ENCODE peak calls at places on chromosomes 2 and 18, in four cellular contexts. One of them, this sample, is unnamed.

GRCh38 chr2:168703926-168704325 is 98.5 kb upstream of the NOSTRIN start:
- DNase-seq in K562: no peak
- DNase-seq in GM12878: no peak
- DNase-seq in HL-60: no peak
- DNase-seq in this sample: no peak

GRCh38 chr2:239035361-239035814 is 187.5 kb downstream of the TWIST2 start:
- DNase-seq in K562: peak
- DNase-seq in GM12878: no peak
- DNase-seq in HL-60: no peak
- DNase-seq in this sample: peak

GRCh38 chr2:217689053-217689452 is 313.7 kb downstream of the TNS1 start:
- DNase-seq in HL-60: no peak
- DNase-seq in GM12878: no peak
- DNase-seq in K562: no peak
- DNase-seq in this sample: no peak

GRCh38 chr2:56474412-56475158 is 290.8 kb downstream of the CCDC85A start:
- DNase-seq in HL-60: no peak
- DNase-seq in K562: no peak
- DNase-seq in GM12878: no peak
- DNase-seq in this sample: no peak

GRCh38 chr18:48973731-48974130 is 23.0 kb upstream of the SMAD7 start:
- DNase-seq in K562: no peak
- DNase-seq in HL-60: no peak
- DNase-seq in GM12878: no peak
- DNase-seq in this sample: no peak

GRCh38 chr2:113173563-113174368 is at the start of gene PSD4:
- DNase-seq in GM12878: peak
- DNase-seq in HL-60: peak
- DNase-seq in K562: peak
- DNase-seq in this sample: peak

GRCh38 chr18:61308795-61309393 is 24.3 kb upstream of the CDH20 start:
- DNase-seq in HL-60: no peak
- DNase-seq in GM12878: no peak
- DNase-seq in K562: no peak
- DNase-seq in this sample: no peak

GRCh38 chr2:70133521-70134348 is 46.5 kb downstream of the PCBP1 start:
- DNase-seq in K562: no peak
- DNase-seq in GM12878: no peak
- DNase-seq in HL-60: no peak
- DNase-seq in this sample: no peak

GRCh38 chr2:8090748-8091700 is 590.8 kb upstream of the ID2 start:
- DNase-seq in K562: peak
- DNase-seq in GM12878: peak
- DNase-seq in HL-60: peak
- DNase-seq in this sample: no peak

GRCh38 chr18:48355526-48356115 is 53.6 kb downstream of the ZBTB7C start:
- DNase-seq in K562: no peak
- DNase-seq in HL-60: no peak
- DNase-seq in GM12878: no peak
- DNase-seq in this sample: no peak

GRCh38 chr2:38301969-38302702 is 74.9 kb downstream of the ATL2 start:
- DNase-seq in GM12878: no peak
- DNase-seq in HL-60: no peak
- DNase-seq in K562: no peak
- DNase-seq in this sample: no peak

GRCh38 chr2:112924855-112925254 is 13.9 kb downstream of the IL37 start:
- DNase-seq in HL-60: no peak
- DNase-seq in K562: no peak
- DNase-seq in GM12878: no peak
- DNase-seq in this sample: no peak

GRCh38 chr2:66555511-66556324 is 120.8 kb downstream of the MEIS1 start:
- DNase-seq in HL-60: no peak
- DNase-seq in GM12878: no peak
- DNase-seq in K562: no peak
- DNase-seq in this sample: no peak

GRCh38 chr2:20444113-20444992 is 2.5 kb upstream of the RHOB start:
- DNase-seq in HL-60: no peak
- DNase-seq in K562: no peak
- DNase-seq in GM12878: no peak
- DNase-seq in this sample: no peak

GRCh38 chr2:12262681-12263436 is 453.9 kb upstream of the TRIB2 start:
- DNase-seq in HL-60: no peak
- DNase-seq in K562: no peak
- DNase-seq in GM12878: no peak
- DNase-seq in this sample: no peak

GRCh38 chr2:29726976-29727375 is 194.4 kb downstream of the ALK start:
- DNase-seq in HL-60: no peak
- DNase-seq in GM12878: no peak
- DNase-seq in K562: no peak
- DNase-seq in this sample: no peak

GRCh38 chr2:239337877-239338484 is 62.8 kb downstream of the HDAC4 start:
- DNase-seq in GM12878: no peak
- DNase-seq in HL-60: no peak
- DNase-seq in K562: no peak
- DNase-seq in this sample: no peak

GRCh38 chr2:128727914-128728313 is 409.2 kb upstream of the HS6ST1 start:
- DNase-seq in GM12878: no peak
- DNase-seq in K562: no peak
- DNase-seq in HL-60: peak
- DNase-seq in this sample: no peak
- TF ChIP-seq SPI1 in GM12878: no peak
- TF ChIP-seq SPI1 in K562: no peak
- TF ChIP-seq SPI1 in HL-60: no peak
- TF ChIP-seq SPI1 in this sample: no peak

GRCh38 chr2:36427790-36428243 is 72.2 kb downstream of the CRIM1 start:
- DNase-seq in GM12878: no peak
- DNase-seq in K562: no peak
- DNase-seq in HL-60: no peak
- DNase-seq in this sample: no peak
- TF ChIP-seq POLR2AphosphoS5 in GM12878: no peak
- TF ChIP-seq POLR2AphosphoS5 in K562: no peak
- TF ChIP-seq POLR2AphosphoS5 in HL-60: no peak
- TF ChIP-seq POLR2AphosphoS5 in this sample: no peak

GRCh38 chr2:105100064-105100840 is 62.4 kb downstream of the MRPS9 start:
- DNase-seq in K562: no peak
- DNase-seq in HL-60: peak
- DNase-seq in GM12878: peak
- DNase-seq in this sample: peak

GRCh38 chr2:105102001-105102400 is 64.1 kb downstream of the MRPS9 start:
- DNase-seq in K562: no peak
- DNase-seq in HL-60: no peak
- DNase-seq in GM12878: no peak
- DNase-seq in this sample: no peak

GRCh38 chr2:105102963-105103421 is 65.1 kb downstream of the MRPS9 start:
- DNase-seq in HL-60: no peak
- DNase-seq in K562: no peak
- DNase-seq in GM12878: no peak
- DNase-seq in this sample: no peak

GRCh38 chr2:105103481-105103880 is 65.6 kb downstream of the MRPS9 start:
- DNase-seq in K562: no peak
- DNase-seq in GM12878: no peak
- DNase-seq in HL-60: no peak
- DNase-seq in this sample: no peak

DNA sequence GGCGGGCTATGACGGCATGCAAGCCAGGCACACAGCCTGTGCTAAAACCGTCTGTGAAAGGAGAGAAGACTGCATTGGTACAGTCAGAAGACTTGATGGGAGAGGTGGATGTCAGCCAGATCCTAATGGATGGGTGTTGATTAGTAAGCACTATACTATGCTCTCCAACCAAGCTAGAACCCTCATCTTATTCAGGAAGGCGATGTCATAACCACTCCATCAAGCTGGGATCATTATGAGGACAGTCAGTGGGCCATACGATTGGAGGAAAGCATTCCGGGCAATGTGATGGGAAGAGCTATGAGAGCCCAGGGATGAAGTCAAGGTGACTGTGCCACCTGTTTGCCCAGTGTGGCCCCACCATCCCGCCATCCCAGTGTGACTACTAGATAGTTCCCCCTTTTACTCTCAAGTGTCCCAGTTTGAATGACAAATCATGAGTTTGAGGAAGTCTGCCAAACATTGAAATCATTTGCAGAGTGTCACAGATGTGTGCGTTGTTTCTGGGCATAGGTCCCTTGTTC is 66.4 kb downstream of the MRPS9 start:
- DNase-seq in HL-60: no peak
- DNase-seq in K562: no peak
- DNase-seq in GM12878: no peak
- DNase-seq in this sample: no peak
- TF ChIP-seq SPI1 in HL-60: peak
- TF ChIP-seq SPI1 in K562: no peak
- TF ChIP-seq SPI1 in GM12878: no peak
- TF ChIP-seq SPI1 in this sample: no peak

GRCh38 chr2:215410932-215411285 is 25.0 kb downstream of the FN1 start:
- DNase-seq in K562: no peak
- DNase-seq in GM12878: no peak
- DNase-seq in HL-60: peak
- DNase-seq in this sample: no peak
- TF ChIP-seq POLR2AphosphoS5 in K562: no peak
- TF ChIP-seq POLR2AphosphoS5 in GM12878: no peak
- TF ChIP-seq POLR2AphosphoS5 in HL-60: no peak
- TF ChIP-seq POLR2AphosphoS5 in this sample: no peak

GRCh38 chr2:119441376-119442231 is 9.9 kb downstream of the TMEM37 start:
- DNase-seq in GM12878: no peak
- DNase-seq in HL-60: no peak
- DNase-seq in K562: no peak
- DNase-seq in this sample: no peak
- TF ChIP-seq SPI1 in GM12878: no peak
- TF ChIP-seq SPI1 in HL-60: no peak
- TF ChIP-seq SPI1 in K562: no peak
- TF ChIP-seq SPI1 in this sample: no peak

GRCh38 chr2:47771211-47771610 is 11.7 kb upstream of the MSH6 start:
- DNase-seq in K562: peak
- DNase-seq in HL-60: peak
- DNase-seq in GM12878: no peak
- DNase-seq in this sample: no peak
- TF ChIP-seq POLR2AphosphoS5 in K562: no peak
- TF ChIP-seq POLR2AphosphoS5 in HL-60: no peak
- TF ChIP-seq POLR2AphosphoS5 in GM12878: no peak
- TF ChIP-seq POLR2AphosphoS5 in this sample: no peak

GRCh38 chr18:43559507-43559906 is 282.2 kb upstream of the SYT4 start:
- DNase-seq in K562: no peak
- DNase-seq in GM12878: no peak
- DNase-seq in HL-60: no peak
- DNase-seq in this sample: no peak

DNA sequence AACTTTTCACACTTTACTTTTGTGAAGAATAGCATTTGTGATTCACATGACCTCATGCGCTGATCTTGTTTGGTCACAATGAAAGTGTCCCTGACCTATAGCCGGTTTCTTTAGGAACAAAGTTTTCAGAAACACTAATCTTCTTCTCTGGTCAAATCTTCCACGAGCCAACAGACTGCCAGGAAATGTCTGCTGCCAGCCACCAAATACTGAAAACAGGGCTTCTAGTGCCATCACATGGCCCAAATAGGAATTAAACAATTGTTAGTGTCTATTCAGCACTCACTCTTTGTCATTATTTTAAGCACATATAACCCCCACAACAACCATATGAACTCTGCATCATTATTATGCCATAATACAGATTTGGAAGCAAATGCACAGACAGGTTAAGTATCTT is 286.5 kb upstream of the SYT4 start:
- DNase-seq in K562: no peak
- DNase-seq in GM12878: no peak
- DNase-seq in HL-60: no peak
- DNase-seq in this sample: no peak
- TF ChIP-seq SPI1 in K562: no peak
- TF ChIP-seq SPI1 in GM12878: no peak
- TF ChIP-seq SPI1 in HL-60: no peak
- TF ChIP-seq SPI1 in this sample: no peak

GRCh38 chr2:33219850-33220275 is 256.6 kb upstream of the RASGRP3 start:
- DNase-seq in HL-60: no peak
- DNase-seq in GM12878: no peak
- DNase-seq in K562: no peak
- DNase-seq in this sample: no peak
- TF ChIP-seq POLR2AphosphoS5 in HL-60: no peak
- TF ChIP-seq POLR2AphosphoS5 in GM12878: no peak
- TF ChIP-seq POLR2AphosphoS5 in K562: no peak
- TF ChIP-seq POLR2AphosphoS5 in this sample: no peak

This sample was measured in GM12891.